ENCODE peak calls at places on chromosomes 16 and 17, in five cellular contexts. One of them, this sample, is unnamed.

GRCh38 chr17:48624544-48625501 is 1.3 kb downstream of the HOXB9 start:
- DNase-seq in mesenchymal stem cell: peak
- DNase-seq in trophoblast cell: no peak
- DNase-seq in H1: peak
- DNase-seq in H9: peak
- DNase-seq in this sample: no peak

GRCh38 chr16:17368511-17368910 is 102.2 kb downstream of the XYLT1 start:
- DNase-seq in mesenchymal stem cell: no peak
- DNase-seq in trophoblast cell: no peak
- DNase-seq in H1: no peak
- DNase-seq in H9: no peak
- DNase-seq in this sample: no peak

GRCh38 chr16:54281535-54282201 is 4.9 kb downstream of the IRX3 start:
- DNase-seq in mesenchymal stem cell: no peak
- DNase-seq in trophoblast cell: peak
- DNase-seq in H1: peak
- DNase-seq in H9: no peak
- DNase-seq in this sample: no peak

GRCh38 chr17:49931416-49931815 is 37.6 kb upstream of the DLX4 start:
- DNase-seq in mesenchymal stem cell: no peak
- DNase-seq in trophoblast cell: no peak
- DNase-seq in H1: no peak
- DNase-seq in H9: no peak
- DNase-seq in this sample: no peak

GRCh38 chr17:36740157-36740556 is 138.8 kb downstream of the MRM1 start:
- DNase-seq in mesenchymal stem cell: no peak
- DNase-seq in trophoblast cell: no peak
- DNase-seq in H1: no peak
- DNase-seq in H9: no peak
- DNase-seq in this sample: no peak

GRCh38 chr17:16250635-16251034 is 33.6 kb downstream of the PIGL start:
- DNase-seq in mesenchymal stem cell: peak
- DNase-seq in trophoblast cell: peak
- DNase-seq in H1: no peak
- DNase-seq in H9: no peak
- DNase-seq in this sample: no peak

GRCh38 chr17:7215652-7216139 is 3.9 kb downstream of the DLG4 start:
- DNase-seq in mesenchymal stem cell: peak
- DNase-seq in trophoblast cell: no peak
- DNase-seq in H1: no peak
- DNase-seq in H9: peak
- DNase-seq in this sample: no peak

GRCh38 chr17:51992864-51993413 is 165.6 kb downstream of the CA10 start:
- DNase-seq in mesenchymal stem cell: no peak
- DNase-seq in trophoblast cell: no peak
- DNase-seq in H1: no peak
- DNase-seq in H9: no peak
- DNase-seq in this sample: no peak

GRCh38 chr17:80673152-80673920 is 128.7 kb downstream of the RPTOR start:
- DNase-seq in mesenchymal stem cell: peak
- DNase-seq in trophoblast cell: no peak
- DNase-seq in H1: no peak
- DNase-seq in H9: no peak
- DNase-seq in this sample: no peak

GRCh38 chr16:13351651-13352217 is 450.3 kb downstream of the SHISA9 start:
- DNase-seq in mesenchymal stem cell: no peak
- DNase-seq in trophoblast cell: no peak
- DNase-seq in H1: no peak
- DNase-seq in H9: peak
- DNase-seq in this sample: no peak

GRCh38 chr17:80889897-80890550 is 101.6 kb upstream of the CHMP6 start:
- DNase-seq in mesenchymal stem cell: no peak
- DNase-seq in trophoblast cell: no peak
- DNase-seq in H1: no peak
- DNase-seq in H9: no peak
- DNase-seq in this sample: no peak

GRCh38 chr17:21318439-21318838 is 33.9 kb downstream of the MAP2K3 start:
- DNase-seq in mesenchymal stem cell: no peak
- DNase-seq in trophoblast cell: no peak
- DNase-seq in H1: peak
- DNase-seq in H9: peak
- DNase-seq in this sample: no peak

GRCh38 chr16:83113317-83113716 is 486.5 kb downstream of the CDH13 start:
- DNase-seq in mesenchymal stem cell: no peak
- DNase-seq in trophoblast cell: no peak
- DNase-seq in H1: peak
- DNase-seq in H9: peak
- DNase-seq in this sample: peak

GRCh38 chr17:48611681-48612455 is 1.1 kb upstream of the HOXB7 start:
- DNase-seq in mesenchymal stem cell: peak
- DNase-seq in trophoblast cell: no peak
- DNase-seq in H1: no peak
- DNase-seq in H9: peak
- DNase-seq in this sample: no peak

GRCh38 chr16:4944333-4945281 is 7.7 kb upstream of the PPL start:
- DNase-seq in mesenchymal stem cell: peak
- DNase-seq in trophoblast cell: peak
- DNase-seq in H1: peak
- DNase-seq in H9: peak
- DNase-seq in this sample: no peak

GRCh38 chr17:3710951-3711383 is 12.7 kb upstream of the HASPIN start:
- DNase-seq in mesenchymal stem cell: peak
- DNase-seq in trophoblast cell: peak
- DNase-seq in H1: no peak
- DNase-seq in H9: peak
- DNase-seq in this sample: no peak

GRCh38 chr17:66115246-66115645 is 76.7 kb downstream of the CEP112 start:
- DNase-seq in mesenchymal stem cell: no peak
- DNase-seq in trophoblast cell: no peak
- DNase-seq in H1: no peak
- DNase-seq in H9: no peak
- DNase-seq in this sample: no peak

GRCh38 chr16:81623365-81624102 is 155.6 kb upstream of the PLCG2 start:
- DNase-seq in mesenchymal stem cell: peak
- DNase-seq in trophoblast cell: no peak
- DNase-seq in H1: no peak
- DNase-seq in H9: no peak
- DNase-seq in this sample: peak

GRCh38 chr17:2271985-2272702 is 31.4 kb downstream of the SMG6 start:
- DNase-seq in mesenchymal stem cell: no peak
- DNase-seq in trophoblast cell: no peak
- DNase-seq in H1: no peak
- DNase-seq in H9: no peak
- DNase-seq in this sample: no peak

GRCh38 chr17:18978655-18979054 is 25.9 kb downstream of the FAM83G start:
- DNase-seq in mesenchymal stem cell: no peak
- DNase-seq in trophoblast cell: no peak
- DNase-seq in H1: no peak
- DNase-seq in H9: no peak
- DNase-seq in this sample: no peak

GRCh38 chr17:70084476-70084875 is 9.5 kb downstream of the KCNJ16 start:
- DNase-seq in mesenchymal stem cell: peak
- DNase-seq in trophoblast cell: no peak
- DNase-seq in H1: no peak
- DNase-seq in H9: no peak
- DNase-seq in this sample: no peak

GRCh38 chr16:63217011-63217410 is 1180.8 kb upstream of the CDH8 start:
- DNase-seq in mesenchymal stem cell: no peak
- DNase-seq in trophoblast cell: no peak
- DNase-seq in H1: no peak
- DNase-seq in H9: no peak
- DNase-seq in this sample: no peak

GRCh38 chr17:72838068-72838467 is 254.4 kb downstream of the SLC39A11 start:
- DNase-seq in mesenchymal stem cell: no peak
- DNase-seq in trophoblast cell: no peak
- DNase-seq in H1: no peak
- DNase-seq in H9: no peak
- DNase-seq in this sample: no peak

GRCh38 chr16:50733468-50733867 is 8.4 kb upstream of the CYLD start:
- DNase-seq in mesenchymal stem cell: no peak
- DNase-seq in trophoblast cell: no peak
- DNase-seq in H1: no peak
- DNase-seq in H9: no peak
- DNase-seq in this sample: no peak

GRCh38 chr17:78746263-78746948 is 35.7 kb downstream of the CYTH1 start:
- DNase-seq in mesenchymal stem cell: no peak
- DNase-seq in trophoblast cell: no peak
- DNase-seq in H1: no peak
- DNase-seq in H9: no peak
- DNase-seq in this sample: no peak

DNA sequence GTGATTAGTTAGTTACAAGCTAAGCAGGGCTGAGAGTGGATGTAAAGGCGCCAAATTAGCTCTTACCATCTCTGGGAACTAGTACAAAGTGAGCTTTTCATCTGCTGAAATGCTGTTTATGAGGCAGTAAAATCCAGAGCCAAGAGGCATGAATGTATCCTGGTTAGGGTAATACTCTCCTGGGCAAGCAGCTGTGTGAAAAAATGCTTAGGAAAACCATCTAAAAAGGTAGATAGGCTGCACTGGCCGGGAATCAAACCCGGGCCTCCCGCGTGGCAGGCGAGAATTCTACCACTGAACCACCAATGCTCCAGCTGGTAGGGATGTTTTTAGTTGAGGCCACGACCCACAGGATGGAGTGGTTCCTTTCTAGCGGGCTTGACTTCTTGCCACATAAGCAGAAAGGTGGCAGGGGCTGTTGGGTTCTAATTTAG is 23.0 kb downstream of the VAC14 start:
- DNase-seq in mesenchymal stem cell: no peak
- DNase-seq in trophoblast cell: no peak
- DNase-seq in H1: no peak
- DNase-seq in H9: no peak
- DNase-seq in this sample: no peak
- H3K18ac ChIP-seq in mesenchymal stem cell: no peak
- H3K18ac ChIP-seq in trophoblast cell: no peak
- H3K18ac ChIP-seq in H1: no peak
- H3K18ac ChIP-seq in H9: no peak
- H3K18ac ChIP-seq in this sample: no peak

GRCh38 chr16:46833465-46833810 is 2.5 kb upstream of the C16orf87 start:
- DNase-seq in mesenchymal stem cell: no peak
- DNase-seq in trophoblast cell: no peak
- DNase-seq in H1: no peak
- DNase-seq in H9: no peak
- DNase-seq in this sample: no peak

GRCh38 chr16:46832757-46833464 is 1.9 kb upstream of the C16orf87 start:
- DNase-seq in mesenchymal stem cell: no peak
- DNase-seq in trophoblast cell: no peak
- DNase-seq in H1: no peak
- DNase-seq in H9: no peak
- DNase-seq in this sample: no peak

GRCh38 chr16:46830902-46831647 is at the start of gene C16orf87:
- DNase-seq in mesenchymal stem cell: peak
- DNase-seq in trophoblast cell: peak
- DNase-seq in H1: peak
- DNase-seq in H9: peak
- DNase-seq in this sample: peak

GRCh38 chr16:46839986-46840443 is 9.0 kb upstream of the C16orf87 start:
- DNase-seq in mesenchymal stem cell: no peak
- DNase-seq in trophoblast cell: no peak
- DNase-seq in H1: peak
- DNase-seq in H9: no peak
- DNase-seq in this sample: no peak

DNA sequence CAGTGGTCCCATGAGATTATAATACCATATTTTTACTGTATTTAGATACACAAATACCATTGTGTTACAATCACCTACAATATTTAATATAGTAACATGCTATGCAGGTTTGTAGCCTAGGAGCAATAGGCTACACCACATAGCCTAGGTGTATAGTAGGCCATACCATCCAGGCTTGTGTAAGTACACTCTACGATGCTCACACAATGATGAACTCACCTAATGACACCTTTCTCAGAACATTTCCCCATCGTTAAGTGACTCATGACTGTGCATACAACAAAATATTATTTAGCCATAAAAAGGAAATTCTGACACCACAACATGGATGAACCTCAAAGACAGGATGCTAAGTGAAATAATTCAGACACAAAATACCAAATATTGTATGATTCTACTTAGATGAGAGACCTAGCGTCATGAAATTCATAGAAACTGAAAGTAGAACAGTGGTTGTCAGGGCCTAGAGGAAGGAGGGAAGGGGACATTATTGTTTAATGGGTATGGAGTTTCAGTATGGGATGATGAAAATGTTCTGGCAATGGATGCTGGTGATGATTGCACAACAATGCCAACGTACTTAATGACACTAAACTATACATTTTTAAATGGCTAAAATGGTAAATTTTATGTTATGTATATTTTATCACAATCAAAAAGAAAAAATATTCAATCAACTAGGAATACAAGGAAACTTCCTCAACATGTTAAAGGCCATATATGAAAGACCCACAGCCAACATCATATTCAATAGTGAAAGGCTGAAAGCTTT is 5.7 kb upstream of the C16orf87 start:
- DNase-seq in mesenchymal stem cell: no peak
- DNase-seq in trophoblast cell: no peak
- DNase-seq in H1: no peak
- DNase-seq in H9: no peak
- DNase-seq in this sample: no peak
- H2AFZ ChIP-seq in mesenchymal stem cell: no peak
- H2AFZ ChIP-seq in trophoblast cell: no peak
- H2AFZ ChIP-seq in H1: no peak
- H2AFZ ChIP-seq in H9: no peak
- H2AFZ ChIP-seq in this sample: no peak

GRCh38 chr16:79211581-79211980 is 389.0 kb downstream of the MAF start:
- DNase-seq in mesenchymal stem cell: no peak
- DNase-seq in trophoblast cell: no peak
- DNase-seq in H1: no peak
- DNase-seq in H9: no peak
- DNase-seq in this sample: no peak
- H2BK12ac ChIP-seq in mesenchymal stem cell: no peak
- H2BK12ac ChIP-seq in trophoblast cell: no peak
- H2BK12ac ChIP-seq in H1: peak
- H2BK12ac ChIP-seq in H9: no peak
- H2BK12ac ChIP-seq in this sample: peak

GRCh38 chr16:15754821-15755534 is 101.8 kb downstream of the MYH11 start:
- DNase-seq in mesenchymal stem cell: no peak
- DNase-seq in trophoblast cell: no peak
- DNase-seq in H1: no peak
- DNase-seq in H9: no peak
- DNase-seq in this sample: no peak
- H3K18ac ChIP-seq in mesenchymal stem cell: no peak
- H3K18ac ChIP-seq in trophoblast cell: no peak
- H3K18ac ChIP-seq in H1: no peak
- H3K18ac ChIP-seq in H9: no peak
- H3K18ac ChIP-seq in this sample: no peak

DNA sequence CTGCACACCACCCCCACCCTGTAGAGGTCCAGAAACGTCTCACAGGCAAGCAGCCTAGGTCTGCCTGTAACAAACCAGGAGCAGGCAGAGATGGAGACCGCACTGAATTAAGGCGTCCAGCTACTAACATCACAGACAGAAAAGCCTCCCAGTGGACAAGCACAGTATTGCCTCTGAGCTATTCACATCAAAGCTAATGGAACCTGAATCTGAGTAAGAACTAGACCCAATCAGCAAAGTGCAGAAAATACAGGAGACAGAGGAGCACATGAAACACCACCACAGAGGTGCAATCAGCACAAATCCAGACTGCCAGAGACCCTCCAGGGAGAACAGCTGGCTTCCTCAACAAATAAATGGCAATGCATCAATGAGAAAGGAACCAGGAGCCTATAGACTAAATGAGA is 22.2 kb upstream of the PEMT start:
- DNase-seq in mesenchymal stem cell: peak
- DNase-seq in trophoblast cell: peak
- DNase-seq in H1: peak
- DNase-seq in H9: peak
- DNase-seq in this sample: peak
- H2AFZ ChIP-seq in mesenchymal stem cell: no peak
- H2AFZ ChIP-seq in trophoblast cell: no peak
- H2AFZ ChIP-seq in H1: peak
- H2AFZ ChIP-seq in H9: no peak
- H2AFZ ChIP-seq in this sample: peak

This sample was measured in neuronal stem cell.